ENCODE peak calls at places on chromosomes 12 and 14, in five cellular contexts. Y is endothelial cell of umbilical vein; H is IMR-90; E is CD8-positive, alpha-beta memory T cell; I is upper lobe of left lung. V is an unnamed sample.
A peak's percentile ranks its signal among the peaks of the same experiment; 100 is the strongest.

GRCh38 chr12:27732281-27732680 is 21.6 kb downstream of the MRPS35 start:
- DNase-seq in Y (no peak), H (no peak), E (no peak), I (no peak), V (no peak)

GRCh38 chr14:74508844-74509428 is 15.4 kb downstream of the ISCA2 start:
- DNase-seq in Y (no peak), H (no peak), E (no peak), I (no peak), V (no peak)

GRCh38 chr12:69602954-69603353 is 7.8 kb downstream of the LRRC10 start:
- DNase-seq in Y (no peak), H (no peak), E (no peak), I (no peak), V (no peak)

GRCh38 chr12:116863275-116863767 is 17.9 kb downstream of the HRK start:
- DNase-seq in Y (peak; percentile 13), H (peak; percentile 75), E (no peak), I (no peak), V (no peak)

GRCh38 chr14:69149461-69150244 is 3.3 kb downstream of the DCAF5 start:
- DNase-seq in Y (peak; percentile 13), H (no peak), E (no peak), I (no peak), V (no peak)

GRCh38 chr14:36520601-36521525 is 831 bp upstream of the NKX2-1 start:
- DNase-seq in Y (peak; percentile 6), H (peak; percentile 2), E (no peak), I (peak; percentile 90), V (no peak)

GRCh38 chr14:65332141-65332871 is 80.2 kb upstream of the FUT8 start:
- DNase-seq in Y (peak; percentile 45), H (no peak), E (no peak), I (no peak), V (no peak)

GRCh38 chr12:115507951-115508722 is 769.4 kb downstream of the MED13L start:
- DNase-seq in Y (no peak), H (no peak), E (no peak), I (no peak), V (peak; percentile 61)

GRCh38 chr14:94180655-94181271 is 6.6 kb downstream of the PPP4R4 start:
- DNase-seq in Y (peak; percentile 48), H (peak; percentile 42), E (no peak), I (no peak), V (no peak)

GRCh38 chr14:57388072-57388471 is 2.3 kb upstream of the NAA30 start:
- DNase-seq in Y (no peak), H (no peak), E (no peak), I (no peak), V (no peak)

GRCh38 chr14:80356413-80356812 is 145.1 kb upstream of the DIO2 start:
- DNase-seq in Y (peak; percentile 27), H (peak; percentile 40), E (no peak), I (no peak), V (no peak)

GRCh38 chr12:44029194-44029593 is 193.3 kb downstream of the TMEM117 start:
- DNase-seq in Y (no peak), H (no peak), E (no peak), I (no peak), V (no peak)

GRCh38 chr12:88615490-88615889 is 35.2 kb upstream of the KITLG start:
- DNase-seq in Y (no peak), H (peak; percentile 50), E (no peak), I (no peak), V (no peak)

GRCh38 chr14:92785601-92786426 is 8.3 kb upstream of the GOLGA5 start:
- DNase-seq in Y (peak; percentile 40), H (peak; percentile 91), E (no peak), I (no peak), V (peak; percentile 29)
- H3K4me3 ChIP-seq in Y (no peak overlapping the region), H (no peak overlapping the region), E (no peak overlapping the region), I (no peak overlapping the region), V (no peak overlapping the region)

DNA sequence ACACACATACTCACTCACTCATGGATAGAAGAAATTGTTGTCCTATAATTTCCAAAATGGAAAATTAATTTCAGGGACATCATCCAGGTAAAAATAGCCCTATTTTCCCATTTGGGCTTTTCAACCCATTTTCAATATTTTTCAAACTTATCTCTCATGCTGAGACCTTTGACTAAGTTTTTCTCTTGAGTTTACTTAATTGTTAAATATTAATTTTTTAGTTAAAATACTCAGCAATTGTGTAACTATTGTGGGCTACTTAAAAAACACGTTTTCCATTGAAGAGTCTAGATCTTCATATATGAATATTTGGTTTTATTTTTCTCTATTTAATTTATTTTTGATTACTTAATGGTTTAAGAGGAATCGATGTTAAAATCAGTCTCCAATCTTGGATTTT is 14.2 kb upstream of the TAS2R43 start:
- DNase-seq in Y (no peak), H (no peak), E (no peak), I (no peak), V (no peak)
- H3K4me3 ChIP-seq in Y (no peak overlapping the region), H (no peak overlapping the region), E (no peak overlapping the region), I (no peak overlapping the region), V (no peak overlapping the region)

GRCh38 chr14:85531594-85532391 is 1.8 kb downstream of the FLRT2 start:
- DNase-seq in Y (peak; percentile 92), H (peak; percentile 80), E (no peak), I (peak; percentile 88), V (peak; percentile 54)
- H3K4me3 ChIP-seq in Y (peak overlapping the region; percentile 94), H (peak overlapping the region; percentile 67), E (no peak overlapping the region), I (peak overlapping the region; percentile 31), V (peak overlapping the region; percentile 61)

GRCh38 chr14:50320279-50320678 is 8.2 kb downstream of the DMAC2L start:
- DNase-seq in Y (no peak), H (peak; percentile 82), E (no peak), I (no peak), V (no peak)
- H3K4me3 ChIP-seq in Y (no peak overlapping the region), H (no peak overlapping the region), E (no peak overlapping the region), I (no peak overlapping the region), V (no peak overlapping the region)

V was measured in heart left ventricle.